ENCODE peak calls at places on chromosome 3, in four cellular contexts. Z is EL; S is GM19239; E is stimulated activated CD8-positive, alpha-beta memory T cell treated with anti-CD3 and anti-CD28 coated beads, Interleukin-7, amount 100 ng/mL, for 24 hours. D is an unnamed sample.

GRCh38 chr3:152436707-152437615 is 168.2 kb downstream of the MBNL1 start:
- DNase-seq in Z (no peak), S (no peak), E (no peak), D (no peak)

GRCh38 chr3:188153949-188154757 is at the start of gene LPP:
- DNase-seq in Z (peak), S (peak), E (peak), D (peak)

GRCh38 chr3:99699841-99700240 is 61.4 kb downstream of the COL8A1 start:
- DNase-seq in Z (peak), S (no peak), E (no peak), D (no peak)

GRCh38 chr3:101203411-101203810 is 117.0 kb downstream of the IMPG2 start:
- DNase-seq in Z (peak), S (no peak), E (no peak), D (no peak)

GRCh38 chr3:46922426-46922825 is 44.9 kb downstream of the PTH1R start:
- DNase-seq in Z (no peak), S (no peak), E (no peak), D (no peak)

GRCh38 chr3:171162986-171163723 is 136.6 kb upstream of the SLC2A2 start:
- DNase-seq in Z (no peak), S (peak), E (no peak), D (no peak)

GRCh38 chr3:71879089-71879488 is 94.1 kb upstream of the PROK2 start:
- DNase-seq in Z (no peak), S (no peak), E (no peak), D (no peak)

GRCh38 chr3:40237892-40238571 is 71.5 kb upstream of the EIF1B start:
- DNase-seq in Z (peak), S (no peak), E (no peak), D (no peak)

GRCh38 chr3:118938183-118938961 is 96.3 kb downstream of the IGSF11 start:
- DNase-seq in Z (peak), S (no peak), E (no peak), D (no peak)

GRCh38 chr3:120094776-120095225 is 554 bp upstream of the GSK3B start:
- DNase-seq in Z (peak), S (peak), E (peak), D (peak)

GRCh38 chr3:183372911-183373310 is 55.5 kb downstream of the MCF2L2 start:
- DNase-seq in Z (no peak), S (no peak), E (no peak), D (no peak)

GRCh38 chr3:23258110-23258509 is 55.0 kb downstream of the UBE2E2 start:
- DNase-seq in Z (peak), S (no peak), E (no peak), D (no peak)

GRCh38 chr3:81003817-81004216 is 757.6 kb downstream of the GBE1 start:
- DNase-seq in Z (no peak), S (no peak), E (no peak), D (no peak)

GRCh38 chr3:184316792-184317191 is 2.4 kb downstream of the EIF4G1 start:
- DNase-seq in Z (no peak), S (no peak), E (no peak), D (no peak)

GRCh38 chr3:44028-44676 is 152.4 kb upstream of the CHL1 start:
- DNase-seq in Z (no peak), S (no peak), E (no peak), D (no peak)

GRCh38 chr3:118713502-118714207 is 321.0 kb downstream of the IGSF11 start:
- DNase-seq in Z (no peak), S (no peak), E (no peak), D (no peak)

GRCh38 chr3:105614288-105615030 is 247.8 kb downstream of the ALCAM start:
- DNase-seq in Z (peak), S (no peak), E (no peak), D (no peak)

GRCh38 chr3:26712211-26713026 is 89.8 kb downstream of the LRRC3B start:
- DNase-seq in Z (peak), S (peak), E (no peak), D (no peak)

GRCh38 chr3:126607214-126607908 is 47.6 kb downstream of the TXNRD3 start:
- DNase-seq in Z (peak), S (no peak), E (no peak), D (no peak)

GRCh38 chr3:122929576-122930365 is 97.8 kb downstream of the SEMA5B start:
- DNase-seq in Z (no peak), S (no peak), E (no peak), D (no peak)

GRCh38 chr3:171565671-171566070 is 105.5 kb upstream of the TNIK start:
- DNase-seq in Z (peak), S (no peak), E (no peak), D (no peak)

GRCh38 chr3:140206196-140207040 is 271.4 kb downstream of the CLSTN2 start:
- DNase-seq in Z (peak), S (no peak), E (no peak), D (no peak)

GRCh38 chr3:195895078-195895899 is 13.1 kb downstream of the TNK2 start:
- DNase-seq in Z (peak), S (peak), E (peak), D (peak)

GRCh38 chr3:31029756-31030155 is 135.3 kb upstream of the GADL1 start:
- DNase-seq in Z (no peak), S (no peak), E (no peak), D (no peak)

GRCh38 chr3:21017115-21017852 is 733.7 kb downstream of the ZNF385D start:
- DNase-seq in Z (peak), S (no peak), E (no peak), D (no peak)

GRCh38 chr3:184234224-184234623 is 4.8 kb downstream of the VWA5B2 start:
- DNase-seq in Z (peak), S (no peak), E (no peak), D (peak)

GRCh38 chr3:184227481-184227935 is 1.9 kb upstream of the VWA5B2 start:
- DNase-seq in Z (peak), S (peak), E (no peak), D (peak)

GRCh38 chr3:43093974-43094373 is 11.9 kb downstream of the POMGNT2 start:
- DNase-seq in Z (no peak), S (no peak), E (no peak), D (no peak)

GRCh38 chr3:145936986-145937385 is 224.0 kb downstream of the PLOD2 start:
- DNase-seq in Z (peak), S (no peak), E (no peak), D (no peak)

GRCh38 chr3:147318900-147319299 is 87.4 kb downstream of the ZIC4 start:
- DNase-seq in Z (no peak), S (no peak), E (no peak), D (no peak)

GRCh38 chr3:196639517-196640500 is at the start of gene NRROS:
- DNase-seq in Z (peak), S (peak), E (no peak), D (peak)

GRCh38 chr3:124887177-124887995 is at the start of gene ITGB5:
- DNase-seq in Z (peak), S (peak), E (no peak), D (peak)

GRCh38 chr3:58222161-58222724 is 11.5 kb upstream of the DNASE1L3 start:
- DNase-seq in Z (peak), S (no peak), E (no peak), D (no peak)

GRCh38 chr3:139303216-139303615 is 40.6 kb upstream of the MRPS22 start:
- DNase-seq in Z (no peak), S (no peak), E (no peak), D (no peak)

GRCh38 chr3:108044699-108045098 is 46.1 kb downstream of the CD47 start:
- DNase-seq in Z (no peak), S (no peak), E (no peak), D (no peak)

GRCh38 chr3:30544811-30545210 is 61.6 kb upstream of the TGFBR2 start:
- DNase-seq in Z (peak), S (no peak), E (no peak), D (no peak)